ENCODE peak calls at places on chromosome 19, in nine cellular contexts. One of them, this sample, is unnamed.

GRCh38 chr19:38869160-38869835 is 8.8 kb downstream of the RINL start:
- DNase-seq in Calu3: no peak
- DNase-seq in mucosa of descending colon: peak; percentile 32
- DNase-seq in A549: no peak
- DNase-seq in heart right ventricle: peak; percentile 35
- DNase-seq in AG10803: no peak
- DNase-seq in breast epithelium: no peak
- DNase-seq in glutamatergic neuron: peak; percentile 40
- DNase-seq in HL-60: peak; percentile 59
- DNase-seq in this sample: peak; percentile 50

GRCh38 chr19:41408256-41408655 is 10.6 kb downstream of the BCKDHA start:
- DNase-seq in AG10803: no peak
- DNase-seq in Calu3: no peak
- DNase-seq in heart right ventricle: no peak
- DNase-seq in glutamatergic neuron: no peak
- DNase-seq in mucosa of descending colon: peak; percentile 37
- DNase-seq in breast epithelium: no peak
- DNase-seq in HL-60: peak; percentile 80
- DNase-seq in A549: no peak
- DNase-seq in this sample: no peak

GRCh38 chr19:15091918-15092753 is 10.1 kb downstream of the OR1I1 start:
- DNase-seq in heart right ventricle: peak; percentile 15
- DNase-seq in glutamatergic neuron: no peak
- DNase-seq in mucosa of descending colon: peak; percentile 81
- DNase-seq in Calu3: peak; percentile 45
- DNase-seq in A549: peak; percentile 72
- DNase-seq in breast epithelium: no peak
- DNase-seq in AG10803: peak; percentile 64
- DNase-seq in HL-60: peak; percentile 51
- DNase-seq in this sample: peak; percentile 58

GRCh38 chr19:6602729-6603114 is 11.8 kb upstream of the CD70 start:
- DNase-seq in heart right ventricle: no peak
- DNase-seq in A549: no peak
- DNase-seq in AG10803: peak; percentile 5
- DNase-seq in glutamatergic neuron: no peak
- DNase-seq in HL-60: no peak
- DNase-seq in Calu3: no peak
- DNase-seq in breast epithelium: no peak
- DNase-seq in mucosa of descending colon: no peak
- DNase-seq in this sample: no peak

GRCh38 chr19:46428278-46429141 is at the start of gene PNMA8C:
- DNase-seq in heart right ventricle: peak; percentile 80
- DNase-seq in Calu3: peak; percentile 62
- DNase-seq in A549: peak; percentile 31
- DNase-seq in AG10803: peak; percentile 45
- DNase-seq in HL-60: peak; percentile 31
- DNase-seq in glutamatergic neuron: peak; percentile 90
- DNase-seq in mucosa of descending colon: peak; percentile 40
- DNase-seq in breast epithelium: peak; percentile 73
- DNase-seq in this sample: peak; percentile 56

GRCh38 chr19:56983804-56984203 is 136.0 kb upstream of the USP29 start:
- DNase-seq in mucosa of descending colon: no peak
- DNase-seq in A549: no peak
- DNase-seq in heart right ventricle: no peak
- DNase-seq in glutamatergic neuron: no peak
- DNase-seq in HL-60: no peak
- DNase-seq in breast epithelium: no peak
- DNase-seq in Calu3: no peak
- DNase-seq in AG10803: no peak
- DNase-seq in this sample: no peak

GRCh38 chr19:28044477-28044876 is 1168.5 kb downstream of the UQCRFS1 start:
- DNase-seq in breast epithelium: no peak
- DNase-seq in Calu3: no peak
- DNase-seq in mucosa of descending colon: no peak
- DNase-seq in A549: no peak
- DNase-seq in heart right ventricle: no peak
- DNase-seq in HL-60: no peak
- DNase-seq in glutamatergic neuron: no peak
- DNase-seq in AG10803: no peak
- DNase-seq in this sample: no peak

GRCh38 chr19:50175924-50176323 is 12.8 kb upstream of the IZUMO2 start:
- DNase-seq in breast epithelium: no peak
- DNase-seq in HL-60: no peak
- DNase-seq in glutamatergic neuron: no peak
- DNase-seq in heart right ventricle: no peak
- DNase-seq in AG10803: no peak
- DNase-seq in Calu3: no peak
- DNase-seq in A549: peak; percentile 36
- DNase-seq in mucosa of descending colon: no peak
- DNase-seq in this sample: no peak

GRCh38 chr19:51771369-51771768 is 10.4 kb downstream of the FPR2 start:
- DNase-seq in breast epithelium: no peak
- DNase-seq in mucosa of descending colon: no peak
- DNase-seq in HL-60: peak; percentile 95
- DNase-seq in A549: no peak
- DNase-seq in glutamatergic neuron: no peak
- DNase-seq in heart right ventricle: no peak
- DNase-seq in AG10803: no peak
- DNase-seq in Calu3: no peak
- DNase-seq in this sample: no peak

GRCh38 chr19:6229951-6230712 is 49.6 kb downstream of the MLLT1 start:
- DNase-seq in mucosa of descending colon: no peak
- DNase-seq in Calu3: no peak
- DNase-seq in heart right ventricle: no peak
- DNase-seq in AG10803: no peak
- DNase-seq in A549: no peak
- DNase-seq in glutamatergic neuron: no peak
- DNase-seq in HL-60: no peak
- DNase-seq in breast epithelium: no peak
- DNase-seq in this sample: no peak

GRCh38 chr19:17931532-17932191 is 1.2 kb upstream of the CCDC124 start:
- DNase-seq in A549: no peak
- DNase-seq in AG10803: no peak
- DNase-seq in heart right ventricle: no peak
- DNase-seq in HL-60: no peak
- DNase-seq in glutamatergic neuron: no peak
- DNase-seq in breast epithelium: no peak
- DNase-seq in Calu3: no peak
- DNase-seq in mucosa of descending colon: no peak
- DNase-seq in this sample: peak; percentile 23

GRCh38 chr19:18906605-18907519 is 10.9 kb upstream of the CERS1 start:
- DNase-seq in heart right ventricle: no peak
- DNase-seq in Calu3: no peak
- DNase-seq in mucosa of descending colon: no peak
- DNase-seq in AG10803: no peak
- DNase-seq in A549: no peak
- DNase-seq in glutamatergic neuron: no peak
- DNase-seq in HL-60: no peak
- DNase-seq in breast epithelium: no peak
- DNase-seq in this sample: no peak

GRCh38 chr19:24074720-24075119 is 12.3 kb upstream of the ZNF254 start:
- DNase-seq in A549: no peak
- DNase-seq in heart right ventricle: no peak
- DNase-seq in glutamatergic neuron: no peak
- DNase-seq in Calu3: no peak
- DNase-seq in AG10803: peak; percentile 64
- DNase-seq in breast epithelium: no peak
- DNase-seq in HL-60: peak; percentile 41
- DNase-seq in mucosa of descending colon: no peak
- DNase-seq in this sample: no peak

GRCh38 chr19:50455992-50456391 is 20.3 kb upstream of the EMC10 start:
- DNase-seq in mucosa of descending colon: no peak
- DNase-seq in HL-60: no peak
- DNase-seq in glutamatergic neuron: no peak
- DNase-seq in AG10803: no peak
- DNase-seq in heart right ventricle: no peak
- DNase-seq in A549: no peak
- DNase-seq in Calu3: no peak
- DNase-seq in breast epithelium: no peak
- DNase-seq in this sample: no peak

DNA sequence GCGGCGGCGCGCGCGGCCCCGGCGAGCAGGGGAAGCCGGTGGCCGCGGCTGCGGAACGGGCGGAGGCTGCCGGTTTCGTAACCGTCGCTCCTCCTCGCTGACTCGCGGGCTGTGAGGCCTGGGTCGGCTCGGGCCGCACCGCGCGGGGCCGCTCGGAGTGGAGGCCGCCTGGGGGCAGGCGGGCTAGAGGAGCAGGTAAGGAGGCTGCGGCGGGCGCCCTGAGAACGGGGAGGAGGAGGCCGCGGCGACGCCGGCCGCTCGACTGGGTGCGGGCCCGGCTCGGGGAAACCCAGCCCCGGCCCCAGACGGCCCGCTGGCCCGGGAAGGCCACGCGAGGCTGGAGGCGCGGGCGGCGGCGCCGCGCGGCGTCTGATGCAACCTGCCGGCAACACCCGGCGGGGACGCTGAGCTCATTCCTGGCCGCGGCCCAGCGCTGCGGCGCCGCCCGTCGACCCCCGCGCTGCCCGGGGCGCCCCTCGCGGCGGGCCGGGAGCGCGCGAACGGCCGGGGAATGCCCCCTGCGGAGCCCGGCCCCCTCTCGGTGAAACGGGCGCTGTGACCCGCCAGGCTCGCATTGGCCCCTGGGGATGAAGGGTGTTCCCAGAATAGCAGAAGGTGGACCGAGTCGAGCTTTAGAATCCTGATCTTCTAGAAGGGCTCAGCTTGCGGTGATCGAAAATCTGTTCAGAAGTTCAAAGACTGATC is at the start of gene CEBPG:
- DNase-seq in breast epithelium: no peak
- DNase-seq in AG10803: peak; percentile 77
- DNase-seq in heart right ventricle: peak; percentile 64
- DNase-seq in Calu3: peak; percentile 70
- DNase-seq in mucosa of descending colon: peak; percentile 65
- DNase-seq in glutamatergic neuron: peak; percentile 75
- DNase-seq in HL-60: peak; percentile 51
- DNase-seq in A549: no peak
- DNase-seq in this sample: peak; percentile 87
- TF ChIP-seq CTCF in breast epithelium: no peak
- TF ChIP-seq CTCF in AG10803: no peak
- TF ChIP-seq CTCF in heart right ventricle: peak; percentile 38
- TF ChIP-seq CTCF in Calu3: peak; percentile 27
- TF ChIP-seq CTCF in mucosa of descending colon: peak; percentile 1
- TF ChIP-seq CTCF in glutamatergic neuron: peak; percentile 15
- TF ChIP-seq CTCF in HL-60: no peak
- TF ChIP-seq CTCF in A549: peak; percentile 43
- TF ChIP-seq CTCF in this sample: peak; percentile 7

GRCh38 chr19:40191836-40192646 is 815 bp downstream of the MAP3K10 start:
- DNase-seq in HL-60: no peak
- DNase-seq in breast epithelium: no peak
- DNase-seq in AG10803: peak; percentile 20
- DNase-seq in A549: peak; percentile 52
- DNase-seq in Calu3: peak; percentile 50
- DNase-seq in glutamatergic neuron: peak; percentile 78
- DNase-seq in mucosa of descending colon: peak; percentile 16
- DNase-seq in heart right ventricle: peak; percentile 39
- DNase-seq in this sample: peak; percentile 75
- TF ChIP-seq CTCF in HL-60: no peak
- TF ChIP-seq CTCF in breast epithelium: no peak
- TF ChIP-seq CTCF in AG10803: no peak
- TF ChIP-seq CTCF in A549: peak; percentile 27
- TF ChIP-seq CTCF in Calu3: no peak
- TF ChIP-seq CTCF in glutamatergic neuron: no peak
- TF ChIP-seq CTCF in mucosa of descending colon: no peak
- TF ChIP-seq CTCF in heart right ventricle: no peak
- TF ChIP-seq CTCF in this sample: no peak

GRCh38 chr19:4619668-4620294 is 19.5 kb upstream of the TNFAIP8L1 start:
- DNase-seq in AG10803: no peak
- DNase-seq in heart right ventricle: no peak
- DNase-seq in HL-60: no peak
- DNase-seq in Calu3: no peak
- DNase-seq in breast epithelium: no peak
- DNase-seq in mucosa of descending colon: no peak
- DNase-seq in A549: no peak
- DNase-seq in glutamatergic neuron: no peak
- DNase-seq in this sample: no peak

GRCh38 chr19:4624301-4624700 is 15.0 kb upstream of the TNFAIP8L1 start:
- DNase-seq in A549: no peak
- DNase-seq in heart right ventricle: no peak
- DNase-seq in mucosa of descending colon: no peak
- DNase-seq in AG10803: no peak
- DNase-seq in glutamatergic neuron: no peak
- DNase-seq in HL-60: no peak
- DNase-seq in Calu3: no peak
- DNase-seq in breast epithelium: no peak
- DNase-seq in this sample: no peak

GRCh38 chr19:4620675-4621074 is 18.6 kb upstream of the TNFAIP8L1 start:
- DNase-seq in Calu3: no peak
- DNase-seq in glutamatergic neuron: no peak
- DNase-seq in A549: no peak
- DNase-seq in heart right ventricle: no peak
- DNase-seq in HL-60: no peak
- DNase-seq in mucosa of descending colon: no peak
- DNase-seq in breast epithelium: no peak
- DNase-seq in AG10803: no peak
- DNase-seq in this sample: no peak

DNA sequence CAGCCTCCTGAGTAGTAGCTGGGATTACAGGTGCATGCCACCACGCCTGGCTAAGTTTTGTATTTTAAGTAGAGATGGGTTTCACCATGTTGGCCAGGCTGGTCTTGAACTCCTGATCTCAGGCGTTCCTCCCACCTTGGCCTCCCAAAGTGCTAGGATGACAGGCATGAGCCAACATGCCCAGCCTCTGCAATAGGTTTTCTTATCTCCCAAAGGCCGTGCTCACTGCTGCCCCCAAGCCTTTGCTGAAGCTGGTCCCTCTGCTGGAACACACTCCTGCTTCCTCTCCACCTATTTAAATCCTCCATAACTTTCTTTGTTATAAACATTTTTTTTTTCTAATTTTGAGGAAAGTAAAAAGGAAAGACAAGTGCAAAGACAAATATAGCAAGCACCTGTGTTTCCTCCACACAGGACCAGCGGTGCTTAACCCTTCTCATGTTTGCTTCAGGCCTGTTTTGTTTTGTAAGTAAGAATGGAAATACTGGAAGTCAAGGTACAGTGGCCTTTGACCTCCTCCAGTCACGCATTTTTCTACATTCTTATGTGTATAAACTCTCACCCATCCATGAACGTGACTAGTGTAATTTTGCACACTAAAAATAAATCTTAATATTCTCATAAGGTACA is 14.5 kb upstream of the TNFAIP8L1 start:
- DNase-seq in A549: peak; percentile 79
- DNase-seq in mucosa of descending colon: no peak
- DNase-seq in AG10803: peak; percentile 17
- DNase-seq in breast epithelium: no peak
- DNase-seq in HL-60: peak; percentile 45
- DNase-seq in glutamatergic neuron: no peak
- DNase-seq in heart right ventricle: no peak
- DNase-seq in Calu3: no peak
- DNase-seq in this sample: no peak
- TF ChIP-seq CTCF in A549: peak; percentile 33
- TF ChIP-seq CTCF in mucosa of descending colon: no peak
- TF ChIP-seq CTCF in AG10803: peak; percentile 32
- TF ChIP-seq CTCF in breast epithelium: no peak
- TF ChIP-seq CTCF in HL-60: peak; percentile 30
- TF ChIP-seq CTCF in glutamatergic neuron: no peak
- TF ChIP-seq CTCF in heart right ventricle: no peak
- TF ChIP-seq CTCF in Calu3: no peak
- TF ChIP-seq CTCF in this sample: peak; percentile 33

GRCh38 chr19:4618019-4618418 is 21.3 kb upstream of the TNFAIP8L1 start:
- DNase-seq in AG10803: no peak
- DNase-seq in breast epithelium: no peak
- DNase-seq in glutamatergic neuron: no peak
- DNase-seq in Calu3: no peak
- DNase-seq in heart right ventricle: no peak
- DNase-seq in A549: no peak
- DNase-seq in mucosa of descending colon: no peak
- DNase-seq in HL-60: no peak
- DNase-seq in this sample: no peak

GRCh38 chr19:4622695-4623421 is 16.5 kb upstream of the TNFAIP8L1 start:
- DNase-seq in AG10803: no peak
- DNase-seq in A549: no peak
- DNase-seq in Calu3: no peak
- DNase-seq in glutamatergic neuron: no peak
- DNase-seq in heart right ventricle: no peak
- DNase-seq in HL-60: no peak
- DNase-seq in mucosa of descending colon: no peak
- DNase-seq in breast epithelium: no peak
- DNase-seq in this sample: no peak
- TF ChIP-seq CTCF in AG10803: peak; percentile 14
- TF ChIP-seq CTCF in A549: no peak
- TF ChIP-seq CTCF in Calu3: no peak
- TF ChIP-seq CTCF in glutamatergic neuron: no peak
- TF ChIP-seq CTCF in heart right ventricle: no peak
- TF ChIP-seq CTCF in HL-60: no peak
- TF ChIP-seq CTCF in mucosa of descending colon: no peak
- TF ChIP-seq CTCF in breast epithelium: no peak
- TF ChIP-seq CTCF in this sample: no peak

This sample was measured in GM20000.